ENCODE peak calls at places on chromosomes 4 and X, in six cellular contexts. K, T, Z, W, S and I are unnamed samples.

GRCh38 chr4:153467154-153467896 is 1.2 kb downstream of the TMEM131L start:
- DNase-seq in T (peak), K (peak), W (peak), Z (no peak), S (peak), I (peak)

GRCh38 chr4:126479709-126480108 is 1153.0 kb upstream of the INTU start:
- DNase-seq in Z (no peak), K (no peak), T (no peak), W (no peak), S (no peak), I (no peak)

GRCh38 chrX:130028196-130028595 is 45.8 kb downstream of the BCORL1 start:
- DNase-seq in S (peak), W (peak), T (no peak), K (no peak), Z (peak), I (peak)

GRCh38 chrX:87338510-87338909 is 179.1 kb upstream of the KLHL4 start:
- DNase-seq in K (no peak), T (no peak), Z (peak), S (no peak), W (no peak), I (no peak)

GRCh38 chr4:1598641-1599481 is 85.3 kb downstream of the FAM53A start:
- DNase-seq in K (peak), W (no peak), Z (no peak), S (no peak), T (no peak), I (no peak)

GRCh38 chr4:101972791-101973190 is 182.3 kb downstream of the BANK1 start:
- DNase-seq in W (no peak), K (no peak), S (no peak), Z (no peak), T (no peak), I (no peak)

GRCh38 chr4:184348311-184349233 is 125.8 kb downstream of the IRF2 start:
- DNase-seq in T (no peak), S (no peak), Z (no peak), W (no peak), K (peak), I (no peak)

GRCh38 chrX:13078739-13079444 is 34.5 kb upstream of the FAM9C start:
- DNase-seq in Z (peak), W (no peak), S (no peak), T (no peak), K (no peak), I (peak)

GRCh38 chrX:151753313-151754041 is 18.9 kb downstream of the CNGA2 start:
- DNase-seq in W (no peak), S (no peak), K (peak), T (peak), Z (no peak), I (peak)

GRCh38 chrX:109918753-109919152 is 84.2 kb upstream of the TMEM164 start:
- DNase-seq in Z (no peak), W (no peak), S (no peak), K (no peak), T (no peak), I (no peak)

GRCh38 chr4:68581382-68582338 is 5.5 kb upstream of the UGT2B17 start:
- DNase-seq in W (no peak), S (no peak), K (peak), T (no peak), Z (no peak), I (no peak)

GRCh38 chr4:112515278-112516075 is 503 bp downstream of the NEUROG2 start:
- DNase-seq in W (peak), K (no peak), T (no peak), Z (no peak), S (no peak), I (peak)

GRCh38 chr4:48370260-48371134 is 29.2 kb downstream of the SLAIN2 start:
- DNase-seq in Z (no peak), T (no peak), K (no peak), W (no peak), S (no peak), I (no peak)

GRCh38 chrX:101460669-101461068 is 24.6 kb upstream of the ARMCX4 start:
- DNase-seq in K (no peak), T (no peak), Z (no peak), W (no peak), S (no peak), I (no peak)

GRCh38 chrX:1483843-1484637 is 31.3 kb upstream of the ASMTL start:
- DNase-seq in T (peak), S (no peak), Z (no peak), W (no peak), K (no peak), I (no peak)

GRCh38 chrX:13007519-13008188 is 32.7 kb downstream of the TMSB4X start:
- DNase-seq in K (no peak), S (no peak), T (no peak), Z (no peak), W (no peak), I (peak)

GRCh38 chr4:121696140-121696640 is 590 bp downstream of the ANXA5 start:
- DNase-seq in Z (peak), K (peak), T (peak), W (peak), S (peak), I (peak)

GRCh38 chrX:139766545-139766983 is 58.6 kb upstream of the MCF2 start:
- DNase-seq in Z (no peak), S (no peak), T (peak), W (peak), K (no peak), I (no peak)

GRCh38 chrX:40131644-40132376 is 34.1 kb upstream of the BCOR start:
- DNase-seq in K (no peak), T (no peak), S (no peak), W (no peak), Z (no peak), I (no peak)

GRCh38 chr4:75512336-75513211 is 1.6 kb downstream of the RCHY1 start:
- DNase-seq in W (no peak), T (no peak), Z (peak), S (no peak), K (no peak), I (peak)

GRCh38 chr4:148800943-148801342 is 358.7 kb upstream of the NR3C2 start:
- DNase-seq in T (no peak), S (no peak), K (no peak), W (no peak), Z (no peak), I (no peak)

GRCh38 chr4:147765121-147765521 is 33.2 kb downstream of the ARHGAP10 start:
- DNase-seq in W (no peak), T (no peak), S (no peak), K (no peak), Z (no peak), I (no peak)